ENCODE peak calls at places on chromosomes 13 and 19, in four cellular contexts. Q, P, U and I are unnamed samples.

GRCh38 chr13:43883636-43884035 is 3.9 kb downstream of the LACC1 start:
- DNase-seq in P (no peak), U (no peak), Q (no peak), I (no peak)

GRCh38 chr13:53075356-53076041 is 46.9 kb downstream of the OLFM4 start:
- DNase-seq in P (no peak), Q (no peak), U (no peak), I (no peak)

GRCh38 chr19:7159105-7159933 is 89.8 kb downstream of the ZNF557 start:
- DNase-seq in Q (no peak), U (no peak), P (no peak), I (no peak)

GRCh38 chr19:32201661-32202060 is 143.7 kb upstream of the ZNF507 start:
- DNase-seq in P (no peak), U (no peak), Q (no peak), I (no peak)

GRCh38 chr13:38979891-38980627 is 10.6 kb downstream of the STOML3 start:
- DNase-seq in P (no peak), Q (no peak), U (no peak), I (no peak)

GRCh38 chr13:41608779-41609178 is 151.4 kb downstream of the RGCC start:
- DNase-seq in U (no peak), Q (no peak), P (no peak), I (no peak)

GRCh38 chr13:30869491-30869890 is 36.6 kb upstream of the MEDAG start:
- DNase-seq in Q (no peak), P (no peak), U (no peak), I (no peak)

GRCh38 chr19:45778010-45778671 is 4.1 kb downstream of the DMPK start:
- DNase-seq in P (no peak), Q (no peak), U (no peak), I (no peak)